ENCODE peak calls at places on chromosome 20, in five cellular contexts. One of them, this sample, is unnamed.

GRCh38 chr20:32538526-32538918 is 46.6 kb downstream of the NOL4L start:
- DNase-seq in stimulated activated CD4-positive, alpha-beta T cell treated with anti-CD3 and anti-CD28 coated beads, Interleukin-1b, Interleukin-23, amount 100 ng/mL, for 24 hours: no peak
- DNase-seq in aorta: no peak
- DNase-seq in RCC 7860: no peak
- DNase-seq in K562: no peak
- DNase-seq in this sample: no peak

GRCh38 chr20:36847009-36847709 is 28.8 kb upstream of the TLDC2 start:
- DNase-seq in stimulated activated CD4-positive, alpha-beta T cell treated with anti-CD3 and anti-CD28 coated beads, Interleukin-1b, Interleukin-23, amount 100 ng/mL, for 24 hours: no peak
- DNase-seq in aorta: peak
- DNase-seq in RCC 7860: no peak
- DNase-seq in K562: no peak
- DNase-seq in this sample: peak

GRCh38 chr20:58652606-58653303 is 1.7 kb downstream of the STX16 start:
- DNase-seq in stimulated activated CD4-positive, alpha-beta T cell treated with anti-CD3 and anti-CD28 coated beads, Interleukin-1b, Interleukin-23, amount 100 ng/mL, for 24 hours: no peak
- DNase-seq in aorta: no peak
- DNase-seq in RCC 7860: peak
- DNase-seq in K562: no peak
- DNase-seq in this sample: no peak

GRCh38 chr20:63121749-63122405 is 94.1 kb downstream of the YTHDF1 start:
- DNase-seq in stimulated activated CD4-positive, alpha-beta T cell treated with anti-CD3 and anti-CD28 coated beads, Interleukin-1b, Interleukin-23, amount 100 ng/mL, for 24 hours: no peak
- DNase-seq in aorta: peak
- DNase-seq in RCC 7860: no peak
- DNase-seq in K562: no peak
- DNase-seq in this sample: peak

GRCh38 chr20:23027721-23028120 is 7.4 kb upstream of the SSTR4 start:
- DNase-seq in stimulated activated CD4-positive, alpha-beta T cell treated with anti-CD3 and anti-CD28 coated beads, Interleukin-1b, Interleukin-23, amount 100 ng/mL, for 24 hours: no peak
- DNase-seq in aorta: no peak
- DNase-seq in RCC 7860: no peak
- DNase-seq in K562: no peak
- DNase-seq in this sample: no peak

GRCh38 chr20:63500151-63500901 is 1.4 kb upstream of the EEF1A2 start:
- DNase-seq in stimulated activated CD4-positive, alpha-beta T cell treated with anti-CD3 and anti-CD28 coated beads, Interleukin-1b, Interleukin-23, amount 100 ng/mL, for 24 hours: no peak
- DNase-seq in aorta: peak
- DNase-seq in RCC 7860: no peak
- DNase-seq in K562: no peak
- DNase-seq in this sample: no peak

GRCh38 chr20:17868146-17868545 is 100.4 kb downstream of the SNX5 start:
- DNase-seq in stimulated activated CD4-positive, alpha-beta T cell treated with anti-CD3 and anti-CD28 coated beads, Interleukin-1b, Interleukin-23, amount 100 ng/mL, for 24 hours: no peak
- DNase-seq in aorta: no peak
- DNase-seq in RCC 7860: no peak
- DNase-seq in K562: no peak
- DNase-seq in this sample: no peak

GRCh38 chr20:535958-536357 is 7.6 kb downstream of the CSNK2A1 start:
- DNase-seq in stimulated activated CD4-positive, alpha-beta T cell treated with anti-CD3 and anti-CD28 coated beads, Interleukin-1b, Interleukin-23, amount 100 ng/mL, for 24 hours: no peak
- DNase-seq in aorta: no peak
- DNase-seq in RCC 7860: no peak
- DNase-seq in K562: no peak
- DNase-seq in this sample: no peak

GRCh38 chr20:19688031-19688806 is 69.8 kb upstream of the RIN2 start:
- DNase-seq in stimulated activated CD4-positive, alpha-beta T cell treated with anti-CD3 and anti-CD28 coated beads, Interleukin-1b, Interleukin-23, amount 100 ng/mL, for 24 hours: no peak
- DNase-seq in aorta: peak
- DNase-seq in RCC 7860: peak
- DNase-seq in K562: peak
- DNase-seq in this sample: peak

GRCh38 chr20:47020231-47020630 is 125.6 kb downstream of the EYA2 start:
- DNase-seq in stimulated activated CD4-positive, alpha-beta T cell treated with anti-CD3 and anti-CD28 coated beads, Interleukin-1b, Interleukin-23, amount 100 ng/mL, for 24 hours: no peak
- DNase-seq in aorta: no peak
- DNase-seq in RCC 7860: no peak
- DNase-seq in K562: no peak
- DNase-seq in this sample: no peak

GRCh38 chr20:33791959-33792597 is 19.1 kb upstream of the CHMP4B start:
- DNase-seq in stimulated activated CD4-positive, alpha-beta T cell treated with anti-CD3 and anti-CD28 coated beads, Interleukin-1b, Interleukin-23, amount 100 ng/mL, for 24 hours: peak
- DNase-seq in aorta: peak
- DNase-seq in RCC 7860: no peak
- DNase-seq in K562: peak
- DNase-seq in this sample: peak

GRCh38 chr20:1567392-1568165 is 10.1 kb upstream of the SIRPD start:
- DNase-seq in stimulated activated CD4-positive, alpha-beta T cell treated with anti-CD3 and anti-CD28 coated beads, Interleukin-1b, Interleukin-23, amount 100 ng/mL, for 24 hours: no peak
- DNase-seq in aorta: no peak
- DNase-seq in RCC 7860: peak
- DNase-seq in K562: peak
- DNase-seq in this sample: no peak

GRCh38 chr20:20864346-20865096 is 152.1 kb upstream of the RALGAPA2 start:
- DNase-seq in stimulated activated CD4-positive, alpha-beta T cell treated with anti-CD3 and anti-CD28 coated beads, Interleukin-1b, Interleukin-23, amount 100 ng/mL, for 24 hours: no peak
- DNase-seq in aorta: no peak
- DNase-seq in RCC 7860: no peak
- DNase-seq in K562: no peak
- DNase-seq in this sample: no peak

GRCh38 chr20:19376451-19376971 is 164.1 kb downstream of the SLC24A3 start:
- DNase-seq in stimulated activated CD4-positive, alpha-beta T cell treated with anti-CD3 and anti-CD28 coated beads, Interleukin-1b, Interleukin-23, amount 100 ng/mL, for 24 hours: no peak
- DNase-seq in aorta: no peak
- DNase-seq in RCC 7860: no peak
- DNase-seq in K562: no peak
- DNase-seq in this sample: no peak

GRCh38 chr20:50297498-50298348 is 107.1 kb downstream of the CEBPB start:
- DNase-seq in stimulated activated CD4-positive, alpha-beta T cell treated with anti-CD3 and anti-CD28 coated beads, Interleukin-1b, Interleukin-23, amount 100 ng/mL, for 24 hours: no peak
- DNase-seq in aorta: no peak
- DNase-seq in RCC 7860: no peak
- DNase-seq in K562: no peak
- DNase-seq in this sample: no peak

GRCh38 chr20:63658749-63659187 is 656 bp downstream of the RTEL1 start:
- DNase-seq in stimulated activated CD4-positive, alpha-beta T cell treated with anti-CD3 and anti-CD28 coated beads, Interleukin-1b, Interleukin-23, amount 100 ng/mL, for 24 hours: no peak
- DNase-seq in aorta: no peak
- DNase-seq in RCC 7860: no peak
- DNase-seq in K562: no peak
- DNase-seq in this sample: no peak

GRCh38 chr20:49641683-49642649 is 71.7 kb downstream of the B4GALT5 start:
- DNase-seq in stimulated activated CD4-positive, alpha-beta T cell treated with anti-CD3 and anti-CD28 coated beads, Interleukin-1b, Interleukin-23, amount 100 ng/mL, for 24 hours: no peak
- DNase-seq in aorta: no peak
- DNase-seq in RCC 7860: no peak
- DNase-seq in K562: no peak
- DNase-seq in this sample: no peak

GRCh38 chr20:34624628-34625027 is 52.3 kb downstream of the PIGU start:
- DNase-seq in stimulated activated CD4-positive, alpha-beta T cell treated with anti-CD3 and anti-CD28 coated beads, Interleukin-1b, Interleukin-23, amount 100 ng/mL, for 24 hours: no peak
- DNase-seq in aorta: no peak
- DNase-seq in RCC 7860: no peak
- DNase-seq in K562: no peak
- DNase-seq in this sample: no peak

GRCh38 chr20:48006036-48006833 is 221.0 kb upstream of the SULF2 start:
- DNase-seq in stimulated activated CD4-positive, alpha-beta T cell treated with anti-CD3 and anti-CD28 coated beads, Interleukin-1b, Interleukin-23, amount 100 ng/mL, for 24 hours: no peak
- DNase-seq in aorta: no peak
- DNase-seq in RCC 7860: no peak
- DNase-seq in K562: no peak
- DNase-seq in this sample: no peak

GRCh38 chr20:45336530-45337366 is 11.5 kb downstream of the SDC4 start:
- DNase-seq in stimulated activated CD4-positive, alpha-beta T cell treated with anti-CD3 and anti-CD28 coated beads, Interleukin-1b, Interleukin-23, amount 100 ng/mL, for 24 hours: no peak
- DNase-seq in aorta: peak
- DNase-seq in RCC 7860: peak
- DNase-seq in K562: no peak
- DNase-seq in this sample: no peak

GRCh38 chr20:47605673-47606413 is 104.2 kb downstream of the NCOA3 start:
- DNase-seq in stimulated activated CD4-positive, alpha-beta T cell treated with anti-CD3 and anti-CD28 coated beads, Interleukin-1b, Interleukin-23, amount 100 ng/mL, for 24 hours: no peak
- DNase-seq in aorta: no peak
- DNase-seq in RCC 7860: no peak
- DNase-seq in K562: peak
- DNase-seq in this sample: no peak

GRCh38 chr20:14259691-14260090 is 77.7 kb downstream of the FLRT3 start:
- DNase-seq in stimulated activated CD4-positive, alpha-beta T cell treated with anti-CD3 and anti-CD28 coated beads, Interleukin-1b, Interleukin-23, amount 100 ng/mL, for 24 hours: no peak
- DNase-seq in aorta: no peak
- DNase-seq in RCC 7860: no peak
- DNase-seq in K562: no peak
- DNase-seq in this sample: no peak

This sample was measured in suprapubic skin.